ENCODE peak calls at places on chromosomes 1 and 21, in five cellular contexts. R is brain microvascular endothelial cell, Z is heart right ventricle, E is fibroblast of the aortic adventitia, S is neural progenitor cell. A is an unnamed sample.

GRCh38 chr1:29682171-29682917 is 446.0 kb downstream of the PTPRU start:
- DNase-seq in S (peak; percentile 23), E (no peak), Z (no peak), R (no peak), A (no peak)

GRCh38 chr1:180932373-180932772 is 19.7 kb downstream of the KIAA1614 start:
- DNase-seq in Z (no peak), R (no peak), E (no peak), S (no peak), A (no peak)

GRCh38 chr21:25944672-25945213 is 210.0 kb downstream of the GABPA start:
- DNase-seq in Z (no peak), E (no peak), S (no peak), R (no peak), A (no peak)

GRCh38 chr1:157732755-157733154 is 32.2 kb upstream of the FCRL3 start:
- DNase-seq in E (no peak), S (no peak), R (no peak), Z (no peak), A (no peak)

GRCh38 chr1:17636612-17637011 is 97.1 kb downstream of the ARHGEF10L start:
- DNase-seq in R (no peak), Z (no peak), S (no peak), E (peak; percentile 36), A (no peak)

GRCh38 chr1:26280333-26281042 is 602 bp downstream of the SH3BGRL3 start:
- DNase-seq in S (no peak), Z (no peak), E (no peak), R (peak; percentile 34), A (no peak)

GRCh38 chr1:212213754-212214153 is 71.5 kb upstream of the PPP2R5A start:
- DNase-seq in R (no peak), E (no peak), S (no peak), Z (no peak), A (no peak)

GRCh38 chr1:156495401-156496140 is 5.0 kb downstream of the MEF2D start:
- DNase-seq in R (no peak), E (peak; percentile 41), S (no peak), Z (peak; percentile 79), A (no peak)

GRCh38 chr1:88333301-88333700 is 350.8 kb upstream of the PKN2 start:
- DNase-seq in S (no peak), Z (no peak), R (no peak), E (no peak), A (no peak)

GRCh38 chr1:10679521-10680220 is 116.8 kb downstream of the CASZ1 start:
- DNase-seq in R (peak; percentile 40), Z (no peak), S (peak; percentile 92), E (peak; percentile 48), A (peak; percentile 67)

GRCh38 chr1:197677313-197677712 is 98.0 kb downstream of the DENND1B start:
- DNase-seq in R (no peak), E (no peak), S (no peak), Z (no peak), A (no peak)

GRCh38 chr1:236015539-236015938 is 49.4 kb downstream of the NID1 start:
- DNase-seq in E (no peak), R (no peak), Z (no peak), S (no peak), A (no peak)

GRCh38 chr1:3545363-3546047 is 65.8 kb downstream of the MEGF6 start:
- DNase-seq in R (no peak), Z (no peak), S (peak; percentile 50), E (no peak), A (no peak)

GRCh38 chr1:10888289-10888688 is 91.8 kb upstream of the CASZ1 start:
- DNase-seq in S (no peak), E (no peak), Z (no peak), R (no peak), A (no peak)

DNA sequence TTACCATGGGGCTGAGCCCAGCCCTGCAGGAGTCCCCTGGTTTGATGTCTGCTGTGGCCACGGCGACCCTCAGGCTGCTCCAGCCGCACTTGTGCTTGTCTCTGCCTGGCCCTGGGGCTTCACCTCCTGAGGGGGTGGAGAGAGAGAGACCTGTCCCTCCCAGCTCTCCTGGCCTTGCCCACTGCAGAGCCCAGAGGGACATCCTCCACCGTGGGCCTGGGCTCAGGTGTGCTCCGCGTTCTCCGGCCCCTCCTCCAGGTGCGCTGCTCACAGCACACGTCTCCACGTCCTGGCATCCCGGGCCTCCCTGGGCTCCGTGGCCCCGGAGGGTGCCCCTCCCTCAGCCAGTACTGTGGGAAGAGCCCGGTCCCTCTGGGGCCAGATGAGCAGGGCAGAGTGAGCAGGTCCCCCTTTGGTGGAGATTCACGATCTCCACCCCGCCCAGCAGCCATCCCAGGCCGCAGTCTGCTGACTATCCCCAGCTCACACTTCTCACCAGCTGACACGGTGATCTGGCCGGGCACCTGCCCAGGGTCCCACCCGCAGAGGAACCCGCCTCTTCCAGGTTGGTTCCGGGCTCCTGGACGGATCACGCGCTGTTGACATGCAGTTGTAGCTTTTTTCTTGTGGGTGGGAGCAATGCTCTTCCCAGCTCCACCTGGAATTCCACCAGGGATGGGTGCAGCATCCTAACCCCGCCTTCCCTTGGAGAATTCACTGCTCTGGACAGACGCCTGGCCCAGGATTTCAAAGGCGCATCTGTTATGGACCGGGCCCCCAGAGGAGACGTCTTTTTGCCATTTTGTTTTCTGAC is 41.8 kb upstream of the POFUT2 start:
- DNase-seq in S (no peak), E (no peak), Z (no peak), R (no peak), A (no peak)
- H3K4me3 ChIP-seq in S (no peak overlapping the region), E (no peak overlapping the region), Z (no peak overlapping the region), R (no peak overlapping the region), A (no peak overlapping the region)

GRCh38 chr1:159906960-159907359 is 7.0 kb upstream of the CFAP45 start:
- DNase-seq in Z (no peak), E (no peak), R (no peak), S (no peak), A (no peak)
- H3K4me3 ChIP-seq in Z (no peak overlapping the region), E (no peak overlapping the region), R (no peak overlapping the region), S (no peak overlapping the region), A (no peak overlapping the region)

DNA sequence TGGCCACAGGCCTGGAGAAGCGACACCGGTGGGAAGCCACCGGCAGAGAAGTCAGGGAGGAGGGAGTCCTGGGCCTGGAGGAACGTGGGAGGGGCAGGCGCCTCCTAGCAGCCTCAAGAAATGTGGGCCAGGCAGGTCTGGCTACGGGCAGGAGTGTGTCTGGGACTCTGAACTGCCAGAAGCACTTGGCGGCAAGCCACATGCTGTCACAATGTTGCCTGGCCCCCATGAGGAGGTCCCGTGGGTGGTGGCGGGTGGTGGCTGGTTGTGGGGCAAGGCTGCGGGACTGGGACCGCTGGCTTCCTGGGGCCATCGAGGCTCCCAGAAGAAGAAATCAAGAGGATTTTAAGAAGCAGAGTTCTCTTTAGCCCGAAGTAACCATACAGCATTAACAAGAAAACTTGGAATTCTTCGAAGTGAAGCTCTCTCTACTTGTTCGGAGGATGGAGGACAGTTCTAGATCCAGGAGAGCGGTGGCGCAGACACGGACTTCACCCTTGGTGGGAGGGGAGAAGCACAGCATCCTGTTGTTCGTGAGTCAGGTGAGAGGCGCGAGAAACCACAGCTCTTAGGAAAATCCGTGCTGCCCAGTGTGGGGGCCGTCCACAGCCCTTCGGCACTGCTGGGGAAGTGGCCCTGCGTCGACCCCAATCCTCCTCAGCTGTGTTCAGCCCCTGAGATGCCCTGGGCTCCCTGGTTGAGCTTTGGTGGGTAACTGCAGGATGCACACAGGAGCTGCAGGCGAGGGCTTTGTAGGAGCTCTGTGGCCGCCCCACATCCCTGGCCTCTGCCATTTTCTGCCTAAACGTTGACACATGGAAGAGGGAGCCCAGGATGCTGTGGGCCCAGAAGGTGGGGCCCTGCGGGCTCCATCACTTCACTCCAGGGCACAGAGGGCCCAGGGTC is 12.4 kb downstream of the SKI start:
- DNase-seq in E (no peak), Z (peak; percentile 85), S (no peak), R (no peak), A (peak; percentile 71)
- H3K4me3 ChIP-seq in E (no peak overlapping the region), Z (peak overlapping the region; percentile 12), S (no peak overlapping the region), R (no peak overlapping the region), A (no peak overlapping the region)

GRCh38 chr1:32363713-32364112 is 1.4 kb downstream of the TSSK3 start:
- DNase-seq in S (no peak), E (no peak), R (no peak), Z (no peak), A (no peak)

GRCh38 chr1:32358435-32358834 is 3.9 kb downstream of the FAM229A start:
- DNase-seq in Z (no peak), E (no peak), R (no peak), S (no peak), A (no peak)

GRCh38 chr1:32362474-32363313 is at the start of the genes FAM229A and TSSK3:
- DNase-seq in R (no peak), S (no peak), E (no peak), Z (no peak), A (no peak)

GRCh38 chr1:32361674-32362473 is 411 bp downstream of the FAM229A start:
- DNase-seq in R (peak; percentile 20), E (peak; percentile 25), Z (peak; percentile 67), S (peak; percentile 74), A (no peak)

DNA sequence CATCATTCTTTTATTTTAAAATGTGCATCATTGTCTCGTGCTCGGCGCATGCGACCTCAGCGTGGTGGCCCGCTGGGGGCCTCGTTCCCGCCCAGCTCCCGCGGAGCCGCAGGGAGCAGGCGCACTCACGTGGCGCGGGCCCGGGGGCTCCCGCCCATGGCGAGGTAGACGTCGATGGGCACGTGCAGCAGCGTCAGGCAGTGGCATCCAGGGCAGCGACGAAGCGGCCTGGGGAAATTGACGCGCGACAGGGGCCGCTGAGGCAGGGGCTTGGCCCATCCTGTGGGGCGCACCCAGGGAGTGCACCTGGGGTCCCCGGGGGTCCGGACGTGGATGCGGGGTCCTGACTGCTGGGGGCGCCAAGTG is 994 bp downstream of the FAM229A start:
- DNase-seq in R (no peak), Z (no peak), S (no peak), E (no peak), A (no peak)
- H3K4me3 ChIP-seq in R (no peak overlapping the region), Z (peak overlapping the region; percentile 54), S (peak overlapping the region; percentile 37), E (no peak overlapping the region), A (no peak overlapping the region)

GRCh38 chr1:5371270-5371669 is 621.0 kb downstream of the NPHP4 start:
- DNase-seq in S (no peak), Z (no peak), R (no peak), E (no peak), A (no peak)

GRCh38 chr1:5368211-5368610 is 624.0 kb downstream of the NPHP4 start:
- DNase-seq in E (no peak), S (no peak), Z (no peak), R (no peak), A (no peak)

GRCh38 chr1:5369223-5369622 is 623.0 kb downstream of the NPHP4 start:
- DNase-seq in S (no peak), E (no peak), R (no peak), Z (no peak), A (no peak)

GRCh38 chr1:5373281-5373680 is 618.9 kb downstream of the NPHP4 start:
- DNase-seq in R (no peak), E (no peak), Z (no peak), S (no peak), A (no peak)

DNA sequence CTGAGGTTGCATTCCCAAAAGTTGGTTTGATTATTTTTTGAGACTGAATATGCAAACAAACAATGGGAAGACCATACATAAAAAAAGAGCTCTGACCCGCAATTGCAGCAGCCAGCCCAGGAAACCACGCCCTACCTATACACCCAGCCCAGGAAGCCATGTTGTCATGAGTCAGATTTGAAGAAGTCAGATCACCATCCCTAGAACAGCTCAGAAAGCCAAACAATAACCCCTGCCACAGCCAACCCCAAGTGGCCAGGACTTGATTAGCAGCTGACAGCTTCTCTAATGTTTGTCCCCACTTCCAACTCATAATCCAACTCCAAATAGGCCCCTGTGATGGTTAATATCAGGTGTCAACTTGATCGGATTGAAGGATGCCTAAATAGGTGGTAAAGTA is 621.9 kb downstream of the NPHP4 start:
- DNase-seq in R (no peak), E (no peak), Z (no peak), S (no peak), A (no peak)
- H3K4me3 ChIP-seq in R (no peak overlapping the region), E (no peak overlapping the region), Z (no peak overlapping the region), S (no peak overlapping the region), A (no peak overlapping the region)